ENCODE peak calls at places on chromosomes 4 and X, in six cellular contexts. J, C, A, I, O and V are unnamed samples.

GRCh38 chr4:108303488-108304177 is 134.9 kb upstream of the LEF1 start:
- DNase-seq in A (no peak), C (no peak), J (no peak), I (peak), O (no peak), V (no peak)

GRCh38 chr4:161238033-161238432 is 925.8 kb downstream of the FSTL5 start:
- DNase-seq in O (no peak), J (no peak), I (no peak), C (no peak), A (no peak), V (no peak)

GRCh38 chrX:62928906-62929305 is 422.2 kb downstream of the SPIN4 start:
- DNase-seq in O (no peak), C (no peak), J (no peak), I (no peak), A (no peak), V (no peak)

GRCh38 chrX:24515447-24515846 is 50.4 kb downstream of the PDK3 start:
- DNase-seq in I (no peak), C (no peak), O (no peak), A (no peak), J (no peak), V (no peak)

GRCh38 chrX:74613350-74614192 is 853 bp downstream of the RLIM start:
- DNase-seq in O (no peak), I (peak), C (no peak), A (no peak), J (peak), V (no peak)

GRCh38 chr4:172786039-172786792 is 382.4 kb upstream of the GALNT7 start:
- DNase-seq in O (no peak), I (no peak), A (no peak), J (no peak), C (no peak), V (no peak)

GRCh38 chr4:126627255-126627654 is 1005.5 kb upstream of the INTU start:
- DNase-seq in C (no peak), A (no peak), I (peak), J (no peak), O (no peak), V (no peak)

GRCh38 chr4:8866828-8867623 is 4.6 kb downstream of the HMX1 start:
- DNase-seq in J (no peak), A (no peak), I (no peak), C (no peak), O (no peak), V (no peak)

GRCh38 chrX:72201836-72202536 is 20.4 kb downstream of the PIN4 start:
- DNase-seq in A (no peak), J (peak), O (no peak), I (peak), C (no peak), V (no peak)

GRCh38 chr4:175238827-175239517 is 320.8 kb downstream of the ADAM29 start:
- DNase-seq in I (no peak), C (no peak), J (no peak), O (no peak), A (no peak), V (no peak)

GRCh38 chr4:132123870-132124623 is 1025.0 kb upstream of the PCDH10 start:
- DNase-seq in J (peak), C (no peak), I (no peak), A (no peak), O (peak), V (no peak)

GRCh38 chrX:153926594-153926862 is 464 bp upstream of the ARHGAP4 start:
- DNase-seq in A (peak), I (no peak), J (no peak), C (no peak), O (no peak), V (no peak)